ENCODE peak calls at places on chromosomes 2 and 18, in four cellular contexts. D is progenitor cell of endocrine pancreas, Z is astrocyte of the spinal cord, S is uterus. M is an unnamed sample.

GRCh38 chr18:61954347-61954746 is 61.5 kb upstream of the RNF152 start:
- DNase-seq in D (no peak), S (no peak), Z (no peak), M (no peak)

GRCh38 chr18:10953672-10954071 is 195.7 kb downstream of the PIEZO2 start:
- DNase-seq in Z (no peak), S (no peak), D (no peak), M (no peak)

GRCh38 chr2:203740741-203741363 is 34.4 kb downstream of the CD28 start:
- DNase-seq in S (no peak), Z (peak), D (no peak), M (no peak)

GRCh38 chr2:42917374-42918017 is 125.1 kb upstream of the HAAO start:
- DNase-seq in S (peak), D (no peak), Z (peak), M (no peak)

GRCh38 chr18:69217271-69217670 is 183.4 kb upstream of the DOK6 start:
- DNase-seq in Z (no peak), S (no peak), D (no peak), M (no peak)

GRCh38 chr2:223528036-223528435 is 74.1 kb downstream of the SCG2 start:
- DNase-seq in S (no peak), D (no peak), Z (peak), M (no peak)

GRCh38 chr2:7595181-7595580 is 678.0 kb downstream of the RNF144A start:
- DNase-seq in S (no peak), D (no peak), Z (no peak), M (no peak)

GRCh38 chr2:239440511-239440959 is 39.7 kb upstream of the HDAC4 start:
- DNase-seq in D (no peak), Z (peak), S (no peak), M (no peak)

GRCh38 chr2:136137982-136138381 is 20.0 kb upstream of the CXCR4 start:
- DNase-seq in S (no peak), Z (no peak), D (no peak), M (no peak)

GRCh38 chr2:217918220-217919024 is 84.4 kb downstream of the TNS1 start:
- DNase-seq in Z (peak), D (no peak), S (no peak), M (no peak)

GRCh38 chr18:2994603-2995432 is 18.1 kb downstream of the LPIN2 start:
- DNase-seq in Z (no peak), D (no peak), S (no peak), M (no peak)

GRCh38 chr18:35998967-35999366 is 26.5 kb downstream of the RMP24 start:
- DNase-seq in Z (no peak), D (no peak), S (no peak), M (no peak)
- TF ChIP-seq CTCF in Z (peak), D (peak), S (no peak), M (peak)

GRCh38 chr2:238042849-238043584 is 17.8 kb upstream of the SCLY start:
- DNase-seq in S (no peak), Z (no peak), D (no peak), M (no peak)
- TF ChIP-seq CTCF in S (no peak), Z (no peak), D (no peak), M (no peak)

GRCh38 chr2:191174539-191174938 is 23.7 kb upstream of the STAT4 start:
- DNase-seq in Z (no peak), D (no peak), S (no peak), M (no peak)
- TF ChIP-seq CTCF in Z (no peak), D (no peak), S (no peak), M (no peak)

DNA sequence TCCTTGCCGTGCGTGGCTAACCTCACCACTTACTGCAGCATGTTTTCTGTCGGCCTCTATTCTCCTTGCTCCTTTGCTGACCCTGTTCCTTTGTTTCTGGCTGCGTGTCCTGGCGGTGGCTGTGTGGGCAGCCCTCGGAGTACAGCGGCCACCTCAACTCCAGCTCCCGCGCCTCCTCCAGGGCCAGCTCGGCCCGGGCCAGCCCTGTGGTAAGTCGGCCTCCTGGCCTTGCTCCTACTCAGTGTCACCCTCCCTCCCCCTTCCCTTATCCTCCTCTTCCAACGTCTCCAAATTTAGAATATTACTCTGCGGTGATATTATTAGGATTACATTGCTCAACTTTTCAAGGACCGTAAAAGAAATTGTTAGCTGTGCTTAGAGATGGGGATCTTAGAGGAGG is 59.5 kb upstream of the RBM44 start:
- DNase-seq in D (no peak), S (peak), Z (no peak), M (no peak)
- TF ChIP-seq CTCF in D (no peak), S (no peak), Z (no peak), M (no peak)

GRCh38 chr2:232230557-232230956 is 148.0 kb upstream of the ALPP start:
- DNase-seq in D (no peak), Z (no peak), S (no peak), M (no peak)

GRCh38 chr2:232235206-232235605 is 143.3 kb upstream of the ALPP start:
- DNase-seq in Z (no peak), S (no peak), D (no peak), M (no peak)

GRCh38 chr2:232235716-232236115 is 142.8 kb upstream of the ALPP start:
- DNase-seq in S (no peak), Z (peak), D (no peak), M (no peak)

GRCh38 chr2:232231514-232231913 is 147.0 kb upstream of the ALPP start:
- DNase-seq in S (no peak), D (no peak), Z (no peak), M (no peak)

DNA sequence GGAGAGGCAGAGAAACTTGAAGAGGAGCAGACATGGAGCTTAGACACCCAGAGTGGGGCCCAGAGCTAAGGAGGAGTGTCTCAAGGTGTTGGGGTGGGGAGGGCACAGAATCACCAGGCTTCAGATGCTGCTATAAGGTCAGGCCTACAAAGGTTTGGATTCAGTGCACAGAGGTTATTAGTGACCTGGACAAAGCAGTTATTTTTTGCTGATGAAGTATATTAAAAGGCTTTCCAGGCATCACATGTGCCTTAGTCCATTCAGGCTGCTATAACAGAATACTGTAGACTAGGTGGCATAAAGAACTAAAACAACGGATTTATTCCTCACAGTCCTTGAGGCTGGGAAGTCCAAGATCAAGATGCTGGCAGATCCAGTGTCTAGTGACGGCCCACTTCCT is 145.6 kb upstream of the ALPP start:
- DNase-seq in Z (no peak), S (no peak), D (no peak), M (no peak)
- TF ChIP-seq CTCF in Z (no peak), S (no peak), D (no peak), M (no peak)